ENCODE peak calls at places on chromosomes 1 and 21, in five cellular contexts. One of them, this sample, is unnamed.
A peak's percentile ranks its signal among the peaks of the same experiment; 100 is the strongest.

GRCh38 chr21:21052672-21053071 is 54.5 kb downstream of the NCAM2 start:
- DNase-seq in Caco-2: no peak
- DNase-seq in AG09309: no peak
- DNase-seq in HCT116: no peak
- DNase-seq in CD8-positive, alpha-beta memory T cell: no peak
- DNase-seq in this sample: no peak

GRCh38 chr1:147084273-147085096 is 87.8 kb downstream of the PRKAB2 start:
- DNase-seq in CD8-positive, alpha-beta memory T cell: peak; percentile 56
- DNase-seq in Caco-2: peak; percentile 92
- DNase-seq in AG09309: peak; percentile 32
- DNase-seq in HCT116: no peak
- DNase-seq in this sample: peak; percentile 46

GRCh38 chr1:46062651-46063319 is 69.6 kb downstream of the PIK3R3 start:
- DNase-seq in AG09309: no peak
- DNase-seq in CD8-positive, alpha-beta memory T cell: no peak
- DNase-seq in HCT116: no peak
- DNase-seq in Caco-2: no peak
- DNase-seq in this sample: no peak

GRCh38 chr1:60277269-60277668 is 203.7 kb upstream of the C1orf87 start:
- DNase-seq in CD8-positive, alpha-beta memory T cell: no peak
- DNase-seq in AG09309: no peak
- DNase-seq in HCT116: no peak
- DNase-seq in Caco-2: no peak
- DNase-seq in this sample: no peak

GRCh38 chr1:66575739-66576138 is 41.8 kb downstream of the SGIP1 start:
- DNase-seq in AG09309: peak; percentile 78
- DNase-seq in CD8-positive, alpha-beta memory T cell: no peak
- DNase-seq in Caco-2: no peak
- DNase-seq in HCT116: no peak
- DNase-seq in this sample: peak; percentile 95

GRCh38 chr1:205109711-205110110 is 12.1 kb downstream of the RBBP5 start:
- DNase-seq in Caco-2: no peak
- DNase-seq in HCT116: no peak
- DNase-seq in AG09309: no peak
- DNase-seq in CD8-positive, alpha-beta memory T cell: no peak
- DNase-seq in this sample: no peak

GRCh38 chr1:207818971-207819451 is 67.2 kb downstream of the CD46 start:
- DNase-seq in Caco-2: no peak
- DNase-seq in HCT116: no peak
- DNase-seq in AG09309: no peak
- DNase-seq in CD8-positive, alpha-beta memory T cell: no peak
- DNase-seq in this sample: no peak

GRCh38 chr1:24437631-24438396 is 22.2 kb downstream of the NIPAL3 start:
- DNase-seq in Caco-2: no peak
- DNase-seq in AG09309: no peak
- DNase-seq in CD8-positive, alpha-beta memory T cell: no peak
- DNase-seq in HCT116: no peak
- DNase-seq in this sample: no peak

GRCh38 chr1:165943198-165943597 is 115.8 kb downstream of the UCK2 start:
- DNase-seq in CD8-positive, alpha-beta memory T cell: no peak
- DNase-seq in HCT116: peak; percentile 10
- DNase-seq in Caco-2: no peak
- DNase-seq in AG09309: no peak
- DNase-seq in this sample: no peak

GRCh38 chr1:94866178-94866822 is 46.1 kb downstream of the SLC44A3 start:
- DNase-seq in HCT116: no peak
- DNase-seq in Caco-2: no peak
- DNase-seq in AG09309: no peak
- DNase-seq in CD8-positive, alpha-beta memory T cell: no peak
- DNase-seq in this sample: peak; percentile 66

GRCh38 chr1:184941094-184941733 is 33.1 kb downstream of the NIBAN1 start:
- DNase-seq in Caco-2: no peak
- DNase-seq in HCT116: no peak
- DNase-seq in CD8-positive, alpha-beta memory T cell: no peak
- DNase-seq in AG09309: no peak
- DNase-seq in this sample: no peak

GRCh38 chr1:241985787-241986186 is 13.1 kb downstream of the MAP1LC3C start:
- DNase-seq in AG09309: no peak
- DNase-seq in CD8-positive, alpha-beta memory T cell: no peak
- DNase-seq in HCT116: peak; percentile 38
- DNase-seq in Caco-2: peak; percentile 52
- DNase-seq in this sample: no peak

GRCh38 chr1:228552596-228553176 is 65.5 kb downstream of the RNF187 start:
- DNase-seq in Caco-2: peak; percentile 8
- DNase-seq in AG09309: no peak
- DNase-seq in HCT116: no peak
- DNase-seq in CD8-positive, alpha-beta memory T cell: no peak
- DNase-seq in this sample: no peak

GRCh38 chr21:26781331-26781730 is 63.9 kb downstream of the ADAMTS1 start:
- DNase-seq in AG09309: no peak
- DNase-seq in CD8-positive, alpha-beta memory T cell: no peak
- DNase-seq in HCT116: no peak
- DNase-seq in Caco-2: no peak
- DNase-seq in this sample: no peak

GRCh38 chr1:183841950-183842816 is 37.3 kb downstream of the RGL1 start:
- DNase-seq in Caco-2: no peak
- DNase-seq in AG09309: peak; percentile 95
- DNase-seq in CD8-positive, alpha-beta memory T cell: no peak
- DNase-seq in HCT116: no peak
- DNase-seq in this sample: peak; percentile 88

GRCh38 chr1:183942933-183943693 is 94.4 kb downstream of the COLGALT2 start:
- DNase-seq in AG09309: peak; percentile 97
- DNase-seq in CD8-positive, alpha-beta memory T cell: no peak
- DNase-seq in HCT116: peak; percentile 92
- DNase-seq in Caco-2: no peak
- DNase-seq in this sample: peak; percentile 81

GRCh38 chr1:20074046-20074724 is 4.2 kb downstream of the PLA2G5 start:
- DNase-seq in AG09309: no peak
- DNase-seq in Caco-2: no peak
- DNase-seq in HCT116: no peak
- DNase-seq in CD8-positive, alpha-beta memory T cell: no peak
- DNase-seq in this sample: no peak

GRCh38 chr1:8970870-8971337 is 25.2 kb downstream of the CA6 start:
- DNase-seq in HCT116: no peak
- DNase-seq in AG09309: no peak
- DNase-seq in Caco-2: no peak
- DNase-seq in CD8-positive, alpha-beta memory T cell: no peak
- DNase-seq in this sample: no peak

GRCh38 chr1:203152158-203153034 is 23.2 kb downstream of the MYBPH start:
- DNase-seq in CD8-positive, alpha-beta memory T cell: no peak
- DNase-seq in AG09309: no peak
- DNase-seq in HCT116: no peak
- DNase-seq in Caco-2: no peak
- DNase-seq in this sample: no peak

GRCh38 chr1:160007577-160008200 is 24.1 kb downstream of the PIGM start:
- DNase-seq in AG09309: no peak
- DNase-seq in Caco-2: no peak
- DNase-seq in HCT116: peak; percentile 31
- DNase-seq in CD8-positive, alpha-beta memory T cell: no peak
- DNase-seq in this sample: no peak

GRCh38 chr1:201184734-201185453 is 5.7 kb upstream of the IGFN1 start:
- DNase-seq in CD8-positive, alpha-beta memory T cell: no peak
- DNase-seq in HCT116: peak; percentile 54
- DNase-seq in AG09309: peak; percentile 75
- DNase-seq in Caco-2: peak; percentile 70
- DNase-seq in this sample: peak; percentile 60

GRCh38 chr1:86322241-86322640 is 73.9 kb downstream of the ODF2L start:
- DNase-seq in AG09309: no peak
- DNase-seq in Caco-2: no peak
- DNase-seq in HCT116: no peak
- DNase-seq in CD8-positive, alpha-beta memory T cell: no peak
- DNase-seq in this sample: no peak

GRCh38 chr1:229640455-229640854 is 14.4 kb downstream of the URB2 start:
- DNase-seq in HCT116: no peak
- DNase-seq in AG09309: no peak
- DNase-seq in CD8-positive, alpha-beta memory T cell: no peak
- DNase-seq in Caco-2: no peak
- DNase-seq in this sample: no peak

GRCh38 chr1:228860911-228861829 is 125.9 kb downstream of the RHOU start:
- DNase-seq in Caco-2: peak; percentile 88
- DNase-seq in HCT116: peak; percentile 90
- DNase-seq in CD8-positive, alpha-beta memory T cell: no peak
- DNase-seq in AG09309: peak; percentile 40
- DNase-seq in this sample: peak; percentile 55

GRCh38 chr1:25561426-25562100 is 18.2 kb downstream of the LDLRAP1 start:
- DNase-seq in HCT116: no peak
- DNase-seq in AG09309: no peak
- DNase-seq in Caco-2: no peak
- DNase-seq in CD8-positive, alpha-beta memory T cell: no peak
- DNase-seq in this sample: no peak

GRCh38 chr1:61247881-61248752 is 165.8 kb downstream of the NFIA start:
- DNase-seq in HCT116: no peak
- DNase-seq in CD8-positive, alpha-beta memory T cell: no peak
- DNase-seq in Caco-2: no peak
- DNase-seq in AG09309: no peak
- DNase-seq in this sample: no peak

GRCh38 chr21:42585881-42586280 is 67.5 kb upstream of the PDE9A start:
- DNase-seq in Caco-2: peak; percentile 7
- DNase-seq in AG09309: no peak
- DNase-seq in HCT116: no peak
- DNase-seq in CD8-positive, alpha-beta memory T cell: no peak
- DNase-seq in this sample: no peak

GRCh38 chr1:15188678-15189077 is 35.1 kb downstream of the TMEM51 start:
- DNase-seq in CD8-positive, alpha-beta memory T cell: no peak
- DNase-seq in Caco-2: no peak
- DNase-seq in HCT116: no peak
- DNase-seq in AG09309: no peak
- DNase-seq in this sample: no peak

GRCh38 chr21:46098303-46099141 is 610 bp downstream of the COL6A2 start:
- DNase-seq in AG09309: no peak
- DNase-seq in CD8-positive, alpha-beta memory T cell: no peak
- DNase-seq in HCT116: no peak
- DNase-seq in Caco-2: peak; percentile 19
- DNase-seq in this sample: no peak

GRCh38 chr1:151843398-151843797 is 3.8 kb upstream of the C2CD4D start:
- DNase-seq in CD8-positive, alpha-beta memory T cell: no peak
- DNase-seq in Caco-2: no peak
- DNase-seq in HCT116: no peak
- DNase-seq in AG09309: no peak
- DNase-seq in this sample: no peak

GRCh38 chr1:23865543-23865930 is 2.6 kb downstream of the FUCA1 start:
- DNase-seq in Caco-2: no peak
- DNase-seq in CD8-positive, alpha-beta memory T cell: no peak
- DNase-seq in HCT116: peak; percentile 73
- DNase-seq in AG09309: peak; percentile 61
- DNase-seq in this sample: no peak

GRCh38 chr1:188058801-188059200 is 1230.1 kb downstream of the PLA2G4A start:
- DNase-seq in HCT116: no peak
- DNase-seq in AG09309: no peak
- DNase-seq in Caco-2: no peak
- DNase-seq in CD8-positive, alpha-beta memory T cell: no peak
- DNase-seq in this sample: no peak

GRCh38 chr1:58047265-58047858 is 499.2 kb downstream of the OMA1 start:
- DNase-seq in CD8-positive, alpha-beta memory T cell: no peak
- DNase-seq in AG09309: no peak
- DNase-seq in HCT116: no peak
- DNase-seq in Caco-2: no peak
- DNase-seq in this sample: no peak

GRCh38 chr1:230979952-230980351 is 1.1 kb downstream of the ARV1 start:
- DNase-seq in AG09309: no peak
- DNase-seq in Caco-2: no peak
- DNase-seq in CD8-positive, alpha-beta memory T cell: no peak
- DNase-seq in HCT116: no peak
- DNase-seq in this sample: no peak

GRCh38 chr1:100734716-100735115 is 15.2 kb downstream of the VCAM1 start:
- DNase-seq in AG09309: peak; percentile 85
- DNase-seq in HCT116: no peak
- DNase-seq in Caco-2: no peak
- DNase-seq in CD8-positive, alpha-beta memory T cell: no peak
- DNase-seq in this sample: peak; percentile 37

GRCh38 chr1:30814292-30814691 is 56.7 kb upstream of the LAPTM5 start:
- DNase-seq in AG09309: no peak
- DNase-seq in Caco-2: no peak
- DNase-seq in CD8-positive, alpha-beta memory T cell: no peak
- DNase-seq in HCT116: no peak
- DNase-seq in this sample: no peak

GRCh38 chr1:25486602-25487001 is 55.9 kb downstream of the MACO1 start:
- DNase-seq in Caco-2: no peak
- DNase-seq in CD8-positive, alpha-beta memory T cell: no peak
- DNase-seq in AG09309: no peak
- DNase-seq in HCT116: no peak
- DNase-seq in this sample: no peak

GRCh38 chr1:51520700-51521248 is 1.7 kb upstream of the EPS15 start:
- DNase-seq in CD8-positive, alpha-beta memory T cell: no peak
- DNase-seq in AG09309: no peak
- DNase-seq in Caco-2: no peak
- DNase-seq in HCT116: no peak
- DNase-seq in this sample: no peak

GRCh38 chr21:14741237-14741636 is 195.1 kb upstream of the SAMSN1 start:
- DNase-seq in Caco-2: no peak
- DNase-seq in CD8-positive, alpha-beta memory T cell: no peak
- DNase-seq in AG09309: no peak
- DNase-seq in HCT116: peak; percentile 13
- DNase-seq in this sample: no peak

GRCh38 chr1:10510520-10511493 is 36.1 kb downstream of the PEX14 start:
- DNase-seq in Caco-2: no peak
- DNase-seq in HCT116: peak; percentile 24
- DNase-seq in CD8-positive, alpha-beta memory T cell: peak; percentile 63
- DNase-seq in AG09309: peak; percentile 68
- DNase-seq in this sample: peak; percentile 66
- H3K4me3 ChIP-seq in Caco-2: no peak overlapping the region
- H3K4me3 ChIP-seq in HCT116: peak overlapping the region; percentile 13
- H3K4me3 ChIP-seq in CD8-positive, alpha-beta memory T cell: peak overlapping the region; percentile 55
- H3K4me3 ChIP-seq in AG09309: no peak overlapping the region
- H3K4me3 ChIP-seq in this sample: peak overlapping the region; percentile 38

DNA sequence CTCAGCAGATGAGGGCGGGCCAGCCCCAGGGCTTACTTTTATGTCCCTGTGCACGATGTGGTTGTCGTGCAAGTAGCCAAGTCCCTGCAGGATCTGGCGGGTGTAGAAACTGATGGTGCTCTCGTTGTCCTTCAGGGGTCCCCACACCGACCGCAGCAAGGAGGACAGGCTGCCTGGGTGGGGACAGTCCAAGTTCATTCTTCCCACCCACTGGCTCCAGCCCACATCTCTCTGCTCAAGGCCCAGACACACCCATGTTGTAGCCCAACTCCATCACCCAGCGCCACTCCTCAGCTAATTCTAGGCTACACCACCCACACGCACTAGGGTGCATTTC is 7.0 kb downstream of the MAP3K6 start:
- DNase-seq in CD8-positive, alpha-beta memory T cell: no peak
- DNase-seq in Caco-2: no peak
- DNase-seq in HCT116: no peak
- DNase-seq in AG09309: no peak
- DNase-seq in this sample: no peak
- H3K4me3 ChIP-seq in CD8-positive, alpha-beta memory T cell: peak overlapping the region; percentile 61
- H3K4me3 ChIP-seq in Caco-2: no peak overlapping the region
- H3K4me3 ChIP-seq in HCT116: no peak overlapping the region
- H3K4me3 ChIP-seq in AG09309: no peak overlapping the region
- H3K4me3 ChIP-seq in this sample: no peak overlapping the region

GRCh38 chr1:27789511-27790154 is 16.6 kb downstream of the STX12 start:
- DNase-seq in AG09309: no peak
- DNase-seq in HCT116: no peak
- DNase-seq in Caco-2: no peak
- DNase-seq in CD8-positive, alpha-beta memory T cell: no peak
- DNase-seq in this sample: no peak
- H3K4me3 ChIP-seq in AG09309: no peak overlapping the region
- H3K4me3 ChIP-seq in HCT116: no peak overlapping the region
- H3K4me3 ChIP-seq in Caco-2: no peak overlapping the region
- H3K4me3 ChIP-seq in CD8-positive, alpha-beta memory T cell: no peak overlapping the region
- H3K4me3 ChIP-seq in this sample: no peak overlapping the region

GRCh38 chr1:33337994-33338494 is 17.1 kb upstream of the A3GALT2 start:
- DNase-seq in CD8-positive, alpha-beta memory T cell: no peak
- DNase-seq in AG09309: no peak
- DNase-seq in Caco-2: no peak
- DNase-seq in HCT116: no peak
- DNase-seq in this sample: no peak
- H3K4me3 ChIP-seq in CD8-positive, alpha-beta memory T cell: no peak overlapping the region
- H3K4me3 ChIP-seq in AG09309: no peak overlapping the region
- H3K4me3 ChIP-seq in Caco-2: no peak overlapping the region
- H3K4me3 ChIP-seq in HCT116: no peak overlapping the region
- H3K4me3 ChIP-seq in this sample: no peak overlapping the region